ENCODE peak calls at places on chromosomes 16 and 17, in ten cellular contexts. D is PC-3, G is endothelial cell of umbilical vein, Y is neural progenitor cell, F is mammary epithelial cell, U is hepatocyte, T is GM23248, H is OCI-LY7, M is fibroblast of lung, X is GM23338. V is an unnamed sample.

GRCh38 chr17:82815790-82816305 is 24.0 kb downstream of the ZNF750 start:
- DNase-seq in D (no peak), G (no peak), Y (no peak), F (no peak), U (no peak), T (no peak), H (no peak), M (no peak), X (no peak), V (no peak)

GRCh38 chr17:38885044-38885727 is 15.3 kb downstream of the LASP1 start:
- DNase-seq in D (no peak), G (no peak), Y (peak), F (no peak), U (peak), T (peak), H (no peak), M (no peak), X (no peak), V (no peak)

GRCh38 chr17:628507-628941 is 86.1 kb downstream of the VPS53 start:
- DNase-seq in D (no peak), G (no peak), Y (no peak), F (no peak), U (no peak), T (no peak), H (no peak), M (peak), X (no peak), V (no peak)

GRCh38 chr17:78645421-78646295 is 68.5 kb upstream of the DNAH17 start:
- DNase-seq in D (peak), G (peak), Y (no peak), F (no peak), U (no peak), T (peak), H (peak), M (no peak), X (peak), V (peak)

GRCh38 chr17:44794699-44795413 is 35.2 kb downstream of the GJC1 start:
- DNase-seq in D (peak), G (peak), Y (no peak), F (peak), U (no peak), T (peak), H (no peak), M (peak), X (no peak), V (no peak)

GRCh38 chr16:61150351-61150750 is 885.9 kb downstream of the CDH8 start:
- DNase-seq in D (no peak), G (no peak), Y (no peak), F (no peak), U (no peak), T (no peak), H (no peak), M (no peak), X (no peak), V (no peak)

GRCh38 chr17:81566461-81567126 is 14.4 kb upstream of the FAAP100 start:
- DNase-seq in D (peak), G (peak), Y (no peak), F (peak), U (peak), T (peak), H (no peak), M (peak), X (no peak), V (no peak)

GRCh38 chr16:715448-716249 is 731 bp downstream of the METRN start:
- DNase-seq in D (no peak), G (no peak), Y (peak), F (no peak), U (peak), T (peak), H (peak), M (peak), X (peak), V (no peak)

GRCh38 chr17:48060249-48060648 is 12.1 kb downstream of the NFE2L1 start:
- DNase-seq in D (no peak), G (no peak), Y (no peak), F (no peak), U (no peak), T (no peak), H (no peak), M (no peak), X (no peak), V (no peak)

GRCh38 chr16:49465661-49466528 is 92.3 kb downstream of the C16orf78 start:
- DNase-seq in D (no peak), G (no peak), Y (no peak), F (no peak), U (no peak), T (no peak), H (no peak), M (no peak), X (no peak), V (no peak)

GRCh38 chr17:62792122-62792800 is 15.9 kb downstream of the MARCHF10 start:
- DNase-seq in D (peak), G (peak), Y (no peak), F (peak), U (no peak), T (peak), H (no peak), M (peak), X (no peak), V (no peak)

GRCh38 chr16:3149193-3149530 is 14.3 kb downstream of the ZNF213 start:
- DNase-seq in D (no peak), G (no peak), Y (no peak), F (no peak), U (no peak), T (no peak), H (no peak), M (no peak), X (no peak), V (no peak)

GRCh38 chr16:4336701-4337539 is 14.2 kb downstream of the PAM16 start:
- DNase-seq in D (no peak), G (no peak), Y (no peak), F (no peak), U (no peak), T (no peak), H (no peak), M (no peak), X (no peak), V (no peak)

GRCh38 chr17:77253611-77254051 is 112.9 kb downstream of the SEC14L1 start:
- DNase-seq in D (no peak), G (peak), Y (no peak), F (no peak), U (peak), T (no peak), H (peak), M (peak), X (peak), V (no peak)

GRCh38 chr16:68367891-68368601 is 57.2 kb downstream of the PRMT7 start:
- DNase-seq in D (no peak), G (no peak), Y (no peak), F (no peak), U (no peak), T (no peak), H (peak), M (no peak), X (no peak), V (peak)

GRCh38 chr16:46711106-46711769 is 21.8 kb downstream of the ORC6 start:
- DNase-seq in D (no peak), G (no peak), Y (no peak), F (no peak), U (no peak), T (no peak), H (no peak), M (no peak), X (no peak), V (no peak)

GRCh38 chr17:72556944-72557826 is 436.4 kb downstream of the SOX9 start:
- DNase-seq in D (peak), G (peak), Y (peak), F (peak), U (peak), T (peak), H (peak), M (peak), X (peak), V (peak)

GRCh38 chr16:81679721-81680430 is 99.2 kb upstream of the PLCG2 start:
- DNase-seq in D (no peak), G (no peak), Y (no peak), F (no peak), U (no peak), T (no peak), H (no peak), M (no peak), X (no peak), V (no peak)

GRCh38 chr17:5373112-5373511 is 46.4 kb downstream of the NUP88 start:
- DNase-seq in D (no peak), G (no peak), Y (no peak), F (no peak), U (no peak), T (no peak), H (peak), M (no peak), X (no peak), V (peak)

GRCh38 chr16:4101421-4102275 is 14.6 kb downstream of the ADCY9 start:
- DNase-seq in D (no peak), G (no peak), Y (no peak), F (no peak), U (no peak), T (no peak), H (no peak), M (no peak), X (no peak), V (no peak)

GRCh38 chr17:66805567-66805966 is 29.4 kb upstream of the CACNG5 start:
- DNase-seq in D (no peak), G (no peak), Y (no peak), F (no peak), U (no peak), T (no peak), H (peak), M (no peak), X (no peak), V (no peak)

GRCh38 chr16:85592700-85593502 is 20.2 kb upstream of the GSE1 start:
- DNase-seq in D (peak), G (no peak), Y (no peak), F (no peak), U (no peak), T (peak), H (no peak), M (peak), X (no peak), V (no peak)

GRCh38 chr17:81578561-81579225 is 26.5 kb upstream of the FAAP100 start:
- DNase-seq in D (no peak), G (no peak), Y (no peak), F (peak), U (no peak), T (no peak), H (no peak), M (no peak), X (no peak), V (no peak)

GRCh38 chr17:46978489-46979022 is 497 bp downstream of the RPRML start:
- DNase-seq in D (peak), G (no peak), Y (peak), F (no peak), U (no peak), T (peak), H (peak), M (no peak), X (peak), V (no peak)

GRCh38 chr17:31499771-31500554 is 108.5 kb downstream of the RAB11FIP4 start:
- DNase-seq in D (peak), G (no peak), Y (peak), F (peak), U (no peak), T (peak), H (no peak), M (peak), X (peak), V (no peak)

GRCh38 chr17:82838386-82839063 is 1.3 kb downstream of the ZNF750 start:
- DNase-seq in D (peak), G (no peak), Y (no peak), F (peak), U (peak), T (peak), H (no peak), M (no peak), X (no peak), V (no peak)

GRCh38 chr16:4327386-4327781 is 11.5 kb downstream of the GLIS2 start:
- DNase-seq in D (no peak), G (no peak), Y (peak), F (no peak), U (no peak), T (no peak), H (no peak), M (no peak), X (no peak), V (no peak)

GRCh38 chr17:72520665-72521303 is 400.0 kb downstream of the SOX9 start:
- DNase-seq in D (no peak), G (no peak), Y (no peak), F (no peak), U (no peak), T (no peak), H (no peak), M (no peak), X (no peak), V (peak)

GRCh38 chr17:6361733-6362132 is 73.2 kb downstream of the AIPL1 start:
- DNase-seq in D (peak), G (peak), Y (peak), F (no peak), U (no peak), T (no peak), H (peak), M (no peak), X (peak), V (no peak)

GRCh38 chr16:60031751-60032150 is 1297.6 kb upstream of the GOT2 start:
- DNase-seq in D (no peak), G (no peak), Y (no peak), F (no peak), U (no peak), T (no peak), H (no peak), M (peak), X (no peak), V (no peak)
- H3K27ac ChIP-seq in D (no peak), G (no peak), Y (no peak), F (no peak), U (no peak), T (no peak), H (no peak), M (no peak), X (no peak), V (no peak)

GRCh38 chr17:58969612-58970011 is 137.1 kb downstream of the TRIM37 start:
- DNase-seq in D (no peak), G (no peak), Y (no peak), F (no peak), U (no peak), T (no peak), H (no peak), M (peak), X (no peak), V (no peak)
- H3K4me2 ChIP-seq in D (no peak), G (no peak), Y (no peak), F (no peak), U (no peak), T (no peak), H (no peak), M (no peak), X (no peak), V (no peak)

GRCh38 chr16:10883004-10883403 is 6.0 kb downstream of the CIITA start:
- DNase-seq in D (peak), G (no peak), Y (no peak), F (no peak), U (no peak), T (no peak), H (no peak), M (no peak), X (peak), V (no peak)
- H3K27ac ChIP-seq in D (no peak), G (no peak), Y (no peak), F (no peak), U (no peak), T (no peak), H (no peak), M (no peak), X (no peak), V (no peak)

GRCh38 chr17:65593092-65593869 is 31.8 kb upstream of the AXIN2 start:
- DNase-seq in D (no peak), G (no peak), Y (no peak), F (no peak), U (no peak), T (no peak), H (no peak), M (no peak), X (no peak), V (no peak)
- H3K4me2 ChIP-seq in D (no peak), G (peak), Y (peak), F (no peak), U (peak), T (peak), H (peak), M (peak), X (peak), V (no peak)